ENCODE peak calls at places on chromosomes 4 and X, in nine cellular contexts. S, U, X, K, N, F, O, J and V are unnamed samples. For H3K27me3, the result is how much of the 10 kb centered on the place peaks cover.

GRCh38 chr4:76867880-76868655 is 29.9 kb downstream of the SOWAHB start:
- DNase-seq in N (no peak), S (no peak), F (peak), K (no peak), X (no peak), J (no peak), U (no peak), O (no peak), V (no peak)

GRCh38 chr4:6439120-6439757 is 33.2 kb downstream of the PPP2R2C start:
- DNase-seq in J (no peak), N (no peak), O (no peak), S (no peak), U (no peak), K (no peak), F (no peak), X (no peak), V (no peak)

GRCh38 chr4:163744861-163745260 is 250.4 kb downstream of the TMA16 start:
- DNase-seq in N (no peak), X (no peak), U (no peak), K (no peak), O (peak), J (no peak), S (no peak), F (no peak), V (peak)

GRCh38 chr4:156710571-156711195 is 260.9 kb downstream of the PDGFC start:
- DNase-seq in O (no peak), S (peak), F (no peak), N (no peak), J (no peak), K (peak), X (peak), U (no peak), V (no peak)

GRCh38 chr4:86872135-86872534 is 20.1 kb downstream of the C4orf36 start:
- DNase-seq in F (no peak), X (no peak), K (no peak), J (no peak), S (no peak), N (peak), O (no peak), U (no peak), V (no peak)

GRCh38 chr4:55175779-55176231 is 50.4 kb upstream of the KDR start:
- DNase-seq in J (no peak), N (peak), K (peak), S (peak), X (peak), U (peak), O (no peak), F (no peak), V (no peak)

GRCh38 chrX:150364347-150365050 is 1.4 kb downstream of the MAMLD1 start:
- DNase-seq in S (no peak), K (peak), N (no peak), X (no peak), F (no peak), U (no peak), J (no peak), O (no peak), V (no peak)

GRCh38 chr4:7607156-7607910 is 172.6 kb upstream of the PSAPL1 start:
- DNase-seq in K (peak), X (no peak), J (no peak), F (no peak), U (no peak), S (peak), N (no peak), O (no peak), V (no peak)

GRCh38 chr4:156517546-156517945 is 454.1 kb downstream of the PDGFC start:
- DNase-seq in U (no peak), O (no peak), S (no peak), J (no peak), K (no peak), F (no peak), X (no peak), N (no peak), V (no peak)

GRCh38 chrX:125810856-125811255 is 355.2 kb downstream of the DCAF12L2 start:
- DNase-seq in F (no peak), U (peak), O (no peak), J (no peak), N (no peak), K (no peak), S (peak), X (no peak), V (no peak)

GRCh38 chr4:26300314-26301307 is 20.2 kb upstream of the RBPJ start:
- DNase-seq in X (no peak), O (no peak), S (peak), U (no peak), J (no peak), K (no peak), F (no peak), N (no peak), V (no peak)

GRCh38 chr4:89949782-89950387 is 55.2 kb downstream of the MMRN1 start:
- DNase-seq in F (no peak), O (no peak), N (peak), J (no peak), U (no peak), S (no peak), X (no peak), K (no peak), V (no peak)
- TF ChIP-seq CTCF in F (peak), O (peak), N (peak), J (no peak), U (no peak), S (no peak), X (no peak), K (no peak), V (peak)

DNA sequence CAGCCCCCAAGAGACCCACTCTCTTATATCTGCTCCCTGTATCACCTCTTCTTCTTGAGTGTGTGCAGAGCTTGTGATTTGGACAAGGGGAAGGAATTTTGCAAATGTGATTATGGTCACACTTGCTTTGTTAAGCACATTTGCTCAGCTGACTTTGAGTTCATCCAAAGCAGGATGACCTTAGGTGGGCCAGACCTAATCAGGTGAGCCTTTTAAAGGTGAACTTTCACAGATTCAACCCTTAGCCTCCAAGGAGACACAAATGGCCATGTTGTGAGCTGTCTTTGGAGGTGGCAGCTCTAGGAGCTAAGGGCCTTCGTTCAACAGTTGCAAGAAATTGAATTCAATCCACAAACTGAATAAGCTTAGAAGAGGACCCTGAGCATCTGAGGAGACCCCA is 147.8 kb downstream of the DEFB131A start:
- DNase-seq in X (no peak), J (no peak), K (no peak), S (no peak), F (no peak), O (no peak), N (no peak), U (no peak), V (no peak)
- H3K27me3 ChIP-seq in X (under half), J (under half), K (under half), S (under half), F (under half), O (under half), N (under half), U (under half), V (under half)

GRCh38 chr4:74970577-74970976 is 37.7 kb downstream of the PARM1 start:
- DNase-seq in X (no peak), N (no peak), O (no peak), K (no peak), U (no peak), S (no peak), J (no peak), F (no peak), V (no peak)

GRCh38 chr4:74968456-74969164 is 35.7 kb downstream of the PARM1 start:
- DNase-seq in X (no peak), U (no peak), O (no peak), F (no peak), N (no peak), K (no peak), S (no peak), J (no peak), V (peak)

GRCh38 chr4:74975082-74975481 is 42.2 kb downstream of the PARM1 start:
- DNase-seq in O (no peak), F (no peak), U (no peak), X (no peak), S (no peak), N (no peak), K (no peak), J (no peak), V (peak)

GRCh38 chr4:74967324-74967723 is 34.4 kb downstream of the PARM1 start:
- DNase-seq in S (no peak), U (no peak), O (no peak), F (no peak), J (no peak), K (no peak), N (peak), X (no peak), V (no peak)

GRCh38 chr4:74969507-74970474 is 36.9 kb downstream of the PARM1 start:
- DNase-seq in S (no peak), J (no peak), F (peak), X (no peak), O (no peak), U (no peak), N (peak), K (no peak), V (no peak)
- TF ChIP-seq CTCF in S (no peak), J (peak), F (no peak), X (no peak), O (peak), U (peak), N (peak), K (no peak), V (no peak)

DNA sequence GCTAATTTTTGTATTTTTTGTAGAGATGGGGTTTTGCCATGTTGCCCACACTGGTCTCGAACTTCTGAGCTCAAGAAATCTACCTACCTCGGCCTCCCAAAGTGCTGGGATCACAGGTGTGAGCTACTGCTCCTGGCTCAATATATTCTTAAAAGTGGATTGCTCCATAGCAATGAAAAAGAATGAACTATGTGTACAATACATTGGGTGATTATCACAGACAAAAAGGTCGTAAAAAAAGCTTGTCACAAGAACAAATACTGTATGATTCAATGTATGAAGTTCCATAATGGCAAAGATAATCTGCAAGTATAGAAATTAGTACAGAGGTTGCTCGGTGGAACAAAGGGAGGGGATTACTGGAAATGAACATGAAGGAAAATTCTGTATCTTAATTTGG is 70.7 kb downstream of the REPS2 start:
- DNase-seq in S (no peak), J (no peak), O (no peak), F (no peak), X (no peak), K (no peak), U (no peak), N (no peak), V (no peak)
- H3K27me3 ChIP-seq in S (under half), J (under half), O (under half), F (under half), X (under half), K (under half), U (under half), N (under half), V (under half)

DNA sequence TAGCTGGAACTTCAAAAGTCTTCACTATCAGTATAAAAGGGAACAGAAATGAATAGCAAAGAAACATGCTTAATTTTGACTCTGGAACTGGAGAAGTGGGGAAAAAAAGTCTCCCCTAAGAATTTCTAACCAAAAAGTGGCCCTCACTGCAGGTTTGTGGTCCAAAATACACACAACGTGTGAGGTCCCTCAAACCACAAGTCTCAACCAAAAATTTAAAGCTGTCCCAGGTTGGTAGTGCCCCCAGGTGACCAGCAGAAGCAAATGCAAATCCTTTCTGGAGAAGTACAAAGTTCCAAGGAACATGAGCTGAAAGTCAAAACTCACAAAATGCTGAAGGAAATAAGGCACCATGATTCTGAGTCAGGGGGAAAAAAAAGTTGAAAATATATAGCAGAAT is 23.6 kb upstream of the VAMP7 start:
- DNase-seq in J (no peak), U (no peak), N (peak), S (no peak), F (no peak), O (no peak), K (no peak), X (no peak), V (no peak)
- TF ChIP-seq CTCF in J (no peak), U (peak), N (peak), S (no peak), F (no peak), O (no peak), K (peak), X (peak), V (peak)

DNA sequence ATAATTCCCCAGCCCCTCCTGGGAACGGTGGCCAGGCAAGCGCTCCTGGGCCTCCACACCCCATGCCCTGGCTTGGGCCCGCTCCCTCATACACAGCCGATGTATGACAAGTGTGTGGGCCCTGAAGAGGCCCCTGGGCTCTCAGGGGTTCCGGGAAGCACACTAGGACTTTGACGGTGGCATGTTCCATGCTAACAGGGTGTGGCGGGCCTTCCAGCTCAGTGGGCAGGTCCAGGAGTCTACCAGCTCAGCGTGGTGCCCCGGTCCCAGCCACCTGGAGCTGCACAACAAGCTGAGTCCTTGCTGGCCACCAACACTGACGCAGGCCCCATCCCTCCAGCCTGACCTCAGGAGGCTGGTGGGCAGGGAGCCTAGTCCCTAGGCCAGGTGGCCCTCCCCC is 24.4 kb upstream of the HMX1 start:
- DNase-seq in O (no peak), J (no peak), U (no peak), S (no peak), X (no peak), K (no peak), F (no peak), N (no peak), V (no peak)
- H3K27me3 ChIP-seq in O (under half), J (half or more), U (under half), S (under half), X (under half), K (under half), F (under half), N (under half), V (under half)

GRCh38 chrX:29382811-29383210 is 795.6 kb downstream of the IL1RAPL1 start:
- DNase-seq in X (no peak), F (no peak), O (no peak), S (no peak), U (no peak), J (no peak), K (no peak), N (no peak), V (no peak)

GRCh38 chrX:29388509-29388908 is 801.3 kb downstream of the IL1RAPL1 start:
- DNase-seq in O (no peak), N (no peak), S (no peak), X (no peak), K (no peak), U (no peak), F (no peak), J (no peak), V (no peak)
- TF ChIP-seq CTCF in O (no peak), N (no peak), S (no peak), X (no peak), K (no peak), U (no peak), F (no peak), J (no peak), V (no peak)

DNA sequence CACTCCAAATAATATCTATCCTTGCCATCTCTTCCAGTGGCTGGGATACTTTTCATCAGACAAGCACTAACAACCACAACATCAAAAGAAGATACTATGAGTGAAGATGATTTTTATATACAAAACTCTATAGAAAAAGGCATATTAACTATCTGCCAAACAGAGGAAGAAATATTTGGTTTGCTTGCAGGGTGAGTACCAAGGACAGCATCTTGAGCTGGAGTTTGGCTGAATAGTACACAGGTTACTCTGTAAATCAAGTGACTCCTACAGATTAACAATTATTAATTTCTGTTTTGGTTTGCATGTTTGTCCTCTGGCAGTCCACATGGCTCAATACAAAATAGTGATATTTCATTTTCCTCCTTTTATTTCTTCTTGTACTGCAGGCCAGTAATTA is 248.0 kb downstream of the RBMX2 start:
- DNase-seq in K (no peak), O (no peak), N (no peak), J (no peak), S (no peak), X (no peak), F (no peak), U (no peak), V (no peak)
- H3K27me3 ChIP-seq in K (under half), O (under half), N (under half), J (under half), S (under half), X (under half), F (under half), U (under half), V (under half)